ENCODE peak calls at places on chromosomes 4 and X, in seven cellular contexts. One of them, this sample, is unnamed.
A peak's percentile ranks its signal among the peaks of the same experiment; 100 is the strongest.

GRCh38 chr4:14254252-14254651 is 626.7 kb upstream of the BOD1L1 start:
- DNase-seq in CD4-positive, CD25-positive, alpha-beta regulatory T cell: no peak
- DNase-seq in upper lobe of right lung: peak; percentile 60
- DNase-seq in uterus: no peak
- DNase-seq in mammary epithelial cell: peak; percentile 46
- DNase-seq in fibroblast of lung: peak; percentile 10
- DNase-seq in lower lobe of right lung: peak; percentile 55
- DNase-seq in this sample: peak; percentile 22

GRCh38 chr4:12036450-12036849 is 607.8 kb upstream of the HS3ST1 start:
- DNase-seq in CD4-positive, CD25-positive, alpha-beta regulatory T cell: no peak
- DNase-seq in upper lobe of right lung: no peak
- DNase-seq in uterus: no peak
- DNase-seq in mammary epithelial cell: no peak
- DNase-seq in fibroblast of lung: no peak
- DNase-seq in lower lobe of right lung: no peak
- DNase-seq in this sample: no peak

GRCh38 chr4:71406459-71406963 is 67.7 kb downstream of the SLC4A4 start:
- DNase-seq in CD4-positive, CD25-positive, alpha-beta regulatory T cell: no peak
- DNase-seq in upper lobe of right lung: no peak
- DNase-seq in uterus: no peak
- DNase-seq in mammary epithelial cell: no peak
- DNase-seq in fibroblast of lung: peak; percentile 33
- DNase-seq in lower lobe of right lung: no peak
- DNase-seq in this sample: no peak

GRCh38 chr4:105715692-105716278 is 7.2 kb downstream of the GSTCD start:
- DNase-seq in CD4-positive, CD25-positive, alpha-beta regulatory T cell: peak; percentile 22
- DNase-seq in upper lobe of right lung: no peak
- DNase-seq in uterus: no peak
- DNase-seq in mammary epithelial cell: peak; percentile 22
- DNase-seq in fibroblast of lung: peak; percentile 68
- DNase-seq in lower lobe of right lung: no peak
- DNase-seq in this sample: no peak

GRCh38 chr4:55372259-55372658 is 23.5 kb upstream of the TMEM165 start:
- DNase-seq in CD4-positive, CD25-positive, alpha-beta regulatory T cell: no peak
- DNase-seq in upper lobe of right lung: no peak
- DNase-seq in uterus: no peak
- DNase-seq in mammary epithelial cell: no peak
- DNase-seq in fibroblast of lung: no peak
- DNase-seq in lower lobe of right lung: no peak
- DNase-seq in this sample: no peak

GRCh38 chr4:175252642-175253041 is 334.5 kb downstream of the ADAM29 start:
- DNase-seq in CD4-positive, CD25-positive, alpha-beta regulatory T cell: no peak
- DNase-seq in upper lobe of right lung: no peak
- DNase-seq in uterus: no peak
- DNase-seq in mammary epithelial cell: no peak
- DNase-seq in fibroblast of lung: no peak
- DNase-seq in lower lobe of right lung: no peak
- DNase-seq in this sample: no peak

GRCh38 chr4:163707873-163708272 is 213.4 kb downstream of the TMA16 start:
- DNase-seq in CD4-positive, CD25-positive, alpha-beta regulatory T cell: no peak
- DNase-seq in upper lobe of right lung: no peak
- DNase-seq in uterus: no peak
- DNase-seq in mammary epithelial cell: no peak
- DNase-seq in fibroblast of lung: no peak
- DNase-seq in lower lobe of right lung: no peak
- DNase-seq in this sample: no peak

GRCh38 chr4:26459054-26459755 is 31.1 kb downstream of the CCKAR start:
- DNase-seq in CD4-positive, CD25-positive, alpha-beta regulatory T cell: peak; percentile 52
- DNase-seq in upper lobe of right lung: no peak
- DNase-seq in uterus: no peak
- DNase-seq in mammary epithelial cell: peak; percentile 44
- DNase-seq in fibroblast of lung: peak; percentile 86
- DNase-seq in lower lobe of right lung: no peak
- DNase-seq in this sample: peak; percentile 13

GRCh38 chr4:72582853-72583252 is 13.8 kb upstream of the ADAMTS3 start:
- DNase-seq in CD4-positive, CD25-positive, alpha-beta regulatory T cell: no peak
- DNase-seq in upper lobe of right lung: no peak
- DNase-seq in uterus: no peak
- DNase-seq in mammary epithelial cell: no peak
- DNase-seq in fibroblast of lung: no peak
- DNase-seq in lower lobe of right lung: no peak
- DNase-seq in this sample: no peak

GRCh38 chrX:68710870-68711576 is 63.6 kb downstream of the STARD8 start:
- DNase-seq in CD4-positive, CD25-positive, alpha-beta regulatory T cell: no peak
- DNase-seq in upper lobe of right lung: no peak
- DNase-seq in uterus: peak; percentile 28
- DNase-seq in mammary epithelial cell: peak; percentile 25
- DNase-seq in fibroblast of lung: peak; percentile 47
- DNase-seq in lower lobe of right lung: no peak
- DNase-seq in this sample: no peak

GRCh38 chr4:6926681-6927478 is 17.3 kb downstream of the TBC1D14 start:
- DNase-seq in CD4-positive, CD25-positive, alpha-beta regulatory T cell: peak; percentile 58
- DNase-seq in upper lobe of right lung: peak; percentile 87
- DNase-seq in uterus: no peak
- DNase-seq in mammary epithelial cell: no peak
- DNase-seq in fibroblast of lung: peak; percentile 66
- DNase-seq in lower lobe of right lung: peak; percentile 83
- DNase-seq in this sample: no peak

GRCh38 chrX:110318664-110318968 is 731 bp upstream of the AMMECR1 start:
- DNase-seq in CD4-positive, CD25-positive, alpha-beta regulatory T cell: no peak
- DNase-seq in upper lobe of right lung: no peak
- DNase-seq in uterus: no peak
- DNase-seq in mammary epithelial cell: no peak
- DNase-seq in fibroblast of lung: no peak
- DNase-seq in lower lobe of right lung: no peak
- DNase-seq in this sample: no peak

GRCh38 chrX:110316351-110317078 is 1.4 kb downstream of the AMMECR1 start:
- DNase-seq in CD4-positive, CD25-positive, alpha-beta regulatory T cell: no peak
- DNase-seq in upper lobe of right lung: no peak
- DNase-seq in uterus: no peak
- DNase-seq in mammary epithelial cell: no peak
- DNase-seq in fibroblast of lung: no peak
- DNase-seq in lower lobe of right lung: no peak
- DNase-seq in this sample: no peak

GRCh38 chrX:110317820-110318663 is at the start of gene AMMECR1:
- DNase-seq in CD4-positive, CD25-positive, alpha-beta regulatory T cell: peak; percentile 81
- DNase-seq in upper lobe of right lung: peak; percentile 90
- DNase-seq in uterus: peak; percentile 80
- DNase-seq in mammary epithelial cell: peak; percentile 68
- DNase-seq in fibroblast of lung: peak; percentile 77
- DNase-seq in lower lobe of right lung: peak; percentile 86
- DNase-seq in this sample: peak; percentile 13

GRCh38 chrX:110315541-110315940 is 2.3 kb downstream of the AMMECR1 start:
- DNase-seq in CD4-positive, CD25-positive, alpha-beta regulatory T cell: no peak
- DNase-seq in upper lobe of right lung: no peak
- DNase-seq in uterus: no peak
- DNase-seq in mammary epithelial cell: no peak
- DNase-seq in fibroblast of lung: no peak
- DNase-seq in lower lobe of right lung: no peak
- DNase-seq in this sample: no peak

GRCh38 chrX:110317079-110317819 is 636 bp downstream of the AMMECR1 start:
- DNase-seq in CD4-positive, CD25-positive, alpha-beta regulatory T cell: no peak
- DNase-seq in upper lobe of right lung: peak; percentile 64
- DNase-seq in uterus: peak; percentile 23
- DNase-seq in mammary epithelial cell: no peak
- DNase-seq in fibroblast of lung: no peak
- DNase-seq in lower lobe of right lung: peak; percentile 46
- DNase-seq in this sample: no peak
- H3K4me1 ChIP-seq in CD4-positive, CD25-positive, alpha-beta regulatory T cell: peaks cover 14% of the 10 kb centered on the region
- H3K4me1 ChIP-seq in upper lobe of right lung: no peaks in the 10 kb centered on the region
- H3K4me1 ChIP-seq in uterus: no peaks in the 10 kb centered on the region
- H3K4me1 ChIP-seq in mammary epithelial cell: no peaks in the 10 kb centered on the region
- H3K4me1 ChIP-seq in fibroblast of lung: no peaks in the 10 kb centered on the region
- H3K4me1 ChIP-seq in lower lobe of right lung: no peaks in the 10 kb centered on the region
- H3K4me1 ChIP-seq in this sample: no peaks in the 10 kb centered on the region

GRCh38 chrX:107135965-107136307 is 17.3 kb upstream of the RBM41 start:
- DNase-seq in CD4-positive, CD25-positive, alpha-beta regulatory T cell: no peak
- DNase-seq in upper lobe of right lung: no peak
- DNase-seq in uterus: no peak
- DNase-seq in mammary epithelial cell: no peak
- DNase-seq in fibroblast of lung: no peak
- DNase-seq in lower lobe of right lung: no peak
- DNase-seq in this sample: no peak
- H3K4me3 ChIP-seq in CD4-positive, CD25-positive, alpha-beta regulatory T cell: peak overlapping the region; percentile 0
- H3K4me3 ChIP-seq in upper lobe of right lung: no peak overlapping the region
- H3K4me3 ChIP-seq in uterus: no peak overlapping the region
- H3K4me3 ChIP-seq in mammary epithelial cell: no peak overlapping the region
- H3K4me3 ChIP-seq in fibroblast of lung: no peak overlapping the region
- H3K4me3 ChIP-seq in lower lobe of right lung: no peak overlapping the region
- H3K4me3 ChIP-seq in this sample: no peak overlapping the region

GRCh38 chrX:426881-427280 is 40.2 kb upstream of the PPP2R3B start:
- DNase-seq in CD4-positive, CD25-positive, alpha-beta regulatory T cell: no peak
- DNase-seq in upper lobe of right lung: no peak
- DNase-seq in uterus: no peak
- DNase-seq in mammary epithelial cell: no peak
- DNase-seq in fibroblast of lung: no peak
- DNase-seq in lower lobe of right lung: peak; percentile 6
- DNase-seq in this sample: no peak
- H3K4me1 ChIP-seq in CD4-positive, CD25-positive, alpha-beta regulatory T cell: peaks cover 3% of the 10 kb centered on the region
- H3K4me1 ChIP-seq in upper lobe of right lung: no peaks in the 10 kb centered on the region
- H3K4me1 ChIP-seq in uterus: no peaks in the 10 kb centered on the region
- H3K4me1 ChIP-seq in mammary epithelial cell: no peaks in the 10 kb centered on the region
- H3K4me1 ChIP-seq in fibroblast of lung: no peaks in the 10 kb centered on the region
- H3K4me1 ChIP-seq in lower lobe of right lung: peaks cover 4% of the 10 kb centered on the region
- H3K4me1 ChIP-seq in this sample: no peaks in the 10 kb centered on the region

GRCh38 chrX:72132456-72132855 is 741 bp upstream of the RTL5 start:
- DNase-seq in CD4-positive, CD25-positive, alpha-beta regulatory T cell: no peak
- DNase-seq in upper lobe of right lung: no peak
- DNase-seq in uterus: no peak
- DNase-seq in mammary epithelial cell: no peak
- DNase-seq in fibroblast of lung: no peak
- DNase-seq in lower lobe of right lung: no peak
- DNase-seq in this sample: no peak
- H3K4me3 ChIP-seq in CD4-positive, CD25-positive, alpha-beta regulatory T cell: no peak overlapping the region
- H3K4me3 ChIP-seq in upper lobe of right lung: peak overlapping the region; percentile 56
- H3K4me3 ChIP-seq in uterus: peak overlapping the region; percentile 39
- H3K4me3 ChIP-seq in mammary epithelial cell: no peak overlapping the region
- H3K4me3 ChIP-seq in fibroblast of lung: no peak overlapping the region
- H3K4me3 ChIP-seq in lower lobe of right lung: peak overlapping the region; percentile 57
- H3K4me3 ChIP-seq in this sample: no peak overlapping the region

DNA sequence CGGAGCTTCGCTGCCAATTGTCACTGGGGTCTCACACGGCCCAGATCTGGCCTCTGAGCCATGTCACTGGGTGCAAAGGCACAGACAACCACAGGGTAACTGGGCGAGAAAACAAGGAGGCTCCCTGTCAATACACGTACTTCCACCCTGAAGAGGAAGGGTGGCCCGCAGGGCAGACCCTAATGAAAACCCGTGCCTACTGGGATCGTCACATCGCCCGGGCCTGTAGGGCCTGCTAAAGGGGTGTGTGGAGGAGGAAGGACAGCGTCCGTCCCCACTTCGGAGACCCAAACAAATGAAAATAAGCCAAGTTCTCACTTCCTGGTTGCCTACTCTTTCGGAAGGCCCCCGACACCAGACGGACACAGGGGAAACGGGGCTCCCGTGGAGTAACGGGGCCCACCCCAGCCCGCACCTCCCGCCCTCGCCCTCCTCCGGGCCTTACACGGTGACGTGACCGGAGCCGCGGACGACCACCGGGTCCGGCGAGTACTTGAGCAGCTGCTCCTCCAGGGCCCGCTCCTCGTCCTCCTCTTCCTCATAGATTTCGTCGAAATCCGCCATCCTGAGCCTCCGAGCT is 578 bp downstream of the CHIC2 start:
- DNase-seq in CD4-positive, CD25-positive, alpha-beta regulatory T cell: peak; percentile 44
- DNase-seq in upper lobe of right lung: peak; percentile 74
- DNase-seq in uterus: peak; percentile 29
- DNase-seq in mammary epithelial cell: peak; percentile 34
- DNase-seq in fibroblast of lung: no peak
- DNase-seq in lower lobe of right lung: peak; percentile 72
- DNase-seq in this sample: no peak
- H3K4me1 ChIP-seq in CD4-positive, CD25-positive, alpha-beta regulatory T cell: peaks cover 48% of the 10 kb centered on the region
- H3K4me1 ChIP-seq in upper lobe of right lung: peaks cover 51% of the 10 kb centered on the region
- H3K4me1 ChIP-seq in uterus: no peaks in the 10 kb centered on the region
- H3K4me1 ChIP-seq in mammary epithelial cell: peaks cover 43% of the 10 kb centered on the region
- H3K4me1 ChIP-seq in fibroblast of lung: peaks cover 16% of the 10 kb centered on the region
- H3K4me1 ChIP-seq in lower lobe of right lung: peaks cover 61% of the 10 kb centered on the region
- H3K4me1 ChIP-seq in this sample: no peaks in the 10 kb centered on the region

GRCh38 chrX:77936299-77936698 is 25.8 kb downstream of the ATP7A start:
- DNase-seq in CD4-positive, CD25-positive, alpha-beta regulatory T cell: no peak
- DNase-seq in upper lobe of right lung: no peak
- DNase-seq in uterus: no peak
- DNase-seq in mammary epithelial cell: no peak
- DNase-seq in fibroblast of lung: no peak
- DNase-seq in lower lobe of right lung: no peak
- DNase-seq in this sample: no peak

GRCh38 chrX:77925764-77926163 is 15.3 kb downstream of the ATP7A start:
- DNase-seq in CD4-positive, CD25-positive, alpha-beta regulatory T cell: no peak
- DNase-seq in upper lobe of right lung: no peak
- DNase-seq in uterus: no peak
- DNase-seq in mammary epithelial cell: no peak
- DNase-seq in fibroblast of lung: no peak
- DNase-seq in lower lobe of right lung: no peak
- DNase-seq in this sample: no peak

GRCh38 chrX:77930581-77930980 is 20.1 kb downstream of the ATP7A start:
- DNase-seq in CD4-positive, CD25-positive, alpha-beta regulatory T cell: no peak
- DNase-seq in upper lobe of right lung: no peak
- DNase-seq in uterus: no peak
- DNase-seq in mammary epithelial cell: no peak
- DNase-seq in fibroblast of lung: no peak
- DNase-seq in lower lobe of right lung: no peak
- DNase-seq in this sample: no peak
- H3K4me3 ChIP-seq in CD4-positive, CD25-positive, alpha-beta regulatory T cell: no peak overlapping the region
- H3K4me3 ChIP-seq in upper lobe of right lung: no peak overlapping the region
- H3K4me3 ChIP-seq in uterus: no peak overlapping the region
- H3K4me3 ChIP-seq in mammary epithelial cell: no peak overlapping the region
- H3K4me3 ChIP-seq in fibroblast of lung: no peak overlapping the region
- H3K4me3 ChIP-seq in lower lobe of right lung: no peak overlapping the region
- H3K4me3 ChIP-seq in this sample: no peak overlapping the region

GRCh38 chr4:153116801-153117200 is 87.4 kb upstream of the TRIM2 start:
- DNase-seq in CD4-positive, CD25-positive, alpha-beta regulatory T cell: no peak
- DNase-seq in upper lobe of right lung: no peak
- DNase-seq in uterus: no peak
- DNase-seq in mammary epithelial cell: no peak
- DNase-seq in fibroblast of lung: no peak
- DNase-seq in lower lobe of right lung: no peak
- DNase-seq in this sample: no peak
- H3K4me1 ChIP-seq in CD4-positive, CD25-positive, alpha-beta regulatory T cell: peaks cover 41% of the 10 kb centered on the region
- H3K4me1 ChIP-seq in upper lobe of right lung: no peaks in the 10 kb centered on the region
- H3K4me1 ChIP-seq in uterus: no peaks in the 10 kb centered on the region
- H3K4me1 ChIP-seq in mammary epithelial cell: peaks cover 13% of the 10 kb centered on the region
- H3K4me1 ChIP-seq in fibroblast of lung: peaks cover 10% of the 10 kb centered on the region
- H3K4me1 ChIP-seq in lower lobe of right lung: peaks cover 14% of the 10 kb centered on the region
- H3K4me1 ChIP-seq in this sample: no peaks in the 10 kb centered on the region